ENCODE peak calls at places on chromosomes 4 and X, in eight cellular contexts. One of them, this sample, is unnamed.
A peak's percentile ranks its signal among the peaks of the same experiment; 100 is the strongest.

GRCh38 chr4:149793459-149793858 is 22.2 kb downstream of the IQCM start:
- DNase-seq in psoas muscle: no peak
- DNase-seq in pancreas: no peak
- DNase-seq in suprapubic skin: no peak
- DNase-seq in spleen: no peak
- DNase-seq in A549: no peak
- DNase-seq in upper lobe of left lung: no peak
- DNase-seq in tibial nerve: no peak
- DNase-seq in this sample: no peak

GRCh38 chrX:150411656-150412055 is 48.5 kb downstream of the MAMLD1 start:
- DNase-seq in suprapubic skin: no peak
- DNase-seq in pancreas: no peak
- DNase-seq in A549: no peak
- DNase-seq in spleen: no peak
- DNase-seq in tibial nerve: no peak
- DNase-seq in upper lobe of left lung: no peak
- DNase-seq in psoas muscle: no peak
- DNase-seq in this sample: no peak

GRCh38 chr4:159006202-159006601 is 96.7 kb upstream of the RAPGEF2 start:
- DNase-seq in psoas muscle: no peak
- DNase-seq in tibial nerve: no peak
- DNase-seq in pancreas: no peak
- DNase-seq in spleen: no peak
- DNase-seq in suprapubic skin: no peak
- DNase-seq in A549: peak; percentile 80
- DNase-seq in upper lobe of left lung: no peak
- DNase-seq in this sample: no peak

GRCh38 chr4:183504930-183505555 is at the start of gene ING2:
- DNase-seq in suprapubic skin: peak; percentile 82
- DNase-seq in psoas muscle: peak; percentile 67
- DNase-seq in upper lobe of left lung: peak; percentile 85
- DNase-seq in spleen: no peak
- DNase-seq in pancreas: peak; percentile 86
- DNase-seq in tibial nerve: peak; percentile 9
- DNase-seq in A549: peak; percentile 51
- DNase-seq in this sample: no peak

GRCh38 chr4:1035510-1035909 is 24.1 kb downstream of the FGFRL1 start:
- DNase-seq in psoas muscle: no peak
- DNase-seq in A549: no peak
- DNase-seq in suprapubic skin: no peak
- DNase-seq in tibial nerve: no peak
- DNase-seq in upper lobe of left lung: no peak
- DNase-seq in spleen: no peak
- DNase-seq in pancreas: no peak
- DNase-seq in this sample: no peak

GRCh38 chr4:152665691-152666410 is 13.9 kb downstream of the TMEM154 start:
- DNase-seq in A549: no peak
- DNase-seq in upper lobe of left lung: no peak
- DNase-seq in pancreas: no peak
- DNase-seq in suprapubic skin: no peak
- DNase-seq in tibial nerve: no peak
- DNase-seq in psoas muscle: no peak
- DNase-seq in spleen: no peak
- DNase-seq in this sample: no peak

GRCh38 chr4:8331567-8331955 is 62.0 kb downstream of the HTRA3 start:
- DNase-seq in suprapubic skin: peak; percentile 44
- DNase-seq in A549: no peak
- DNase-seq in psoas muscle: no peak
- DNase-seq in pancreas: no peak
- DNase-seq in tibial nerve: no peak
- DNase-seq in spleen: peak; percentile 34
- DNase-seq in upper lobe of left lung: no peak
- DNase-seq in this sample: no peak

GRCh38 chr4:150082241-150082640 is 4.0 kb downstream of the DCLK2 start:
- DNase-seq in A549: no peak
- DNase-seq in upper lobe of left lung: no peak
- DNase-seq in suprapubic skin: no peak
- DNase-seq in spleen: no peak
- DNase-seq in tibial nerve: no peak
- DNase-seq in psoas muscle: no peak
- DNase-seq in pancreas: no peak
- DNase-seq in this sample: no peak

GRCh38 chrX:9379697-9380551 is 84.9 kb upstream of the TBL1X start:
- DNase-seq in pancreas: no peak
- DNase-seq in A549: peak; percentile 75
- DNase-seq in suprapubic skin: no peak
- DNase-seq in psoas muscle: no peak
- DNase-seq in upper lobe of left lung: no peak
- DNase-seq in spleen: no peak
- DNase-seq in tibial nerve: no peak
- DNase-seq in this sample: no peak

GRCh38 chr4:118589471-118590055 is 95.6 kb upstream of the METTL14 start:
- DNase-seq in upper lobe of left lung: no peak
- DNase-seq in tibial nerve: no peak
- DNase-seq in suprapubic skin: no peak
- DNase-seq in pancreas: no peak
- DNase-seq in psoas muscle: no peak
- DNase-seq in spleen: no peak
- DNase-seq in A549: no peak
- DNase-seq in this sample: no peak

GRCh38 chr4:107654694-107655093 is 65.3 kb downstream of the PAPSS1 start:
- DNase-seq in psoas muscle: no peak
- DNase-seq in pancreas: no peak
- DNase-seq in tibial nerve: no peak
- DNase-seq in suprapubic skin: no peak
- DNase-seq in spleen: no peak
- DNase-seq in upper lobe of left lung: no peak
- DNase-seq in A549: peak; percentile 4
- DNase-seq in this sample: no peak

GRCh38 chr4:25859429-25860148 is 3.2 kb downstream of the SEL1L3 start:
- DNase-seq in tibial nerve: no peak
- DNase-seq in spleen: no peak
- DNase-seq in upper lobe of left lung: no peak
- DNase-seq in pancreas: no peak
- DNase-seq in psoas muscle: no peak
- DNase-seq in A549: no peak
- DNase-seq in suprapubic skin: no peak
- DNase-seq in this sample: peak; percentile 17

GRCh38 chr4:81030617-81031388 is at the start of gene BMP3:
- DNase-seq in suprapubic skin: no peak
- DNase-seq in tibial nerve: peak; percentile 15
- DNase-seq in A549: peak; percentile 1
- DNase-seq in psoas muscle: peak; percentile 54
- DNase-seq in upper lobe of left lung: peak; percentile 70
- DNase-seq in spleen: peak; percentile 73
- DNase-seq in pancreas: peak; percentile 68
- DNase-seq in this sample: no peak

GRCh38 chr4:47510036-47510435 is 25.0 kb downstream of the ATP10D start:
- DNase-seq in suprapubic skin: no peak
- DNase-seq in upper lobe of left lung: no peak
- DNase-seq in spleen: no peak
- DNase-seq in psoas muscle: no peak
- DNase-seq in pancreas: no peak
- DNase-seq in A549: no peak
- DNase-seq in tibial nerve: no peak
- DNase-seq in this sample: no peak

GRCh38 chr4:175999944-176000343 is 65.7 kb upstream of the WDR17 start:
- DNase-seq in A549: no peak
- DNase-seq in tibial nerve: no peak
- DNase-seq in psoas muscle: no peak
- DNase-seq in suprapubic skin: no peak
- DNase-seq in upper lobe of left lung: no peak
- DNase-seq in pancreas: no peak
- DNase-seq in spleen: no peak
- DNase-seq in this sample: no peak

GRCh38 chr4:159770969-159771368 is 668.1 kb downstream of the RAPGEF2 start:
- DNase-seq in tibial nerve: no peak
- DNase-seq in pancreas: no peak
- DNase-seq in psoas muscle: no peak
- DNase-seq in suprapubic skin: no peak
- DNase-seq in spleen: no peak
- DNase-seq in A549: no peak
- DNase-seq in upper lobe of left lung: no peak
- DNase-seq in this sample: no peak

GRCh38 chr4:6154875-6155274 is 45.5 kb downstream of the JAKMIP1 start:
- DNase-seq in tibial nerve: no peak
- DNase-seq in A549: no peak
- DNase-seq in pancreas: no peak
- DNase-seq in suprapubic skin: no peak
- DNase-seq in spleen: no peak
- DNase-seq in psoas muscle: no peak
- DNase-seq in upper lobe of left lung: no peak
- DNase-seq in this sample: no peak
- H3K4me1 ChIP-seq in tibial nerve: no peaks in the 10 kb centered on the region
- H3K4me1 ChIP-seq in A549: no peaks in the 10 kb centered on the region
- H3K4me1 ChIP-seq in pancreas: no peaks in the 10 kb centered on the region
- H3K4me1 ChIP-seq in suprapubic skin: no peaks in the 10 kb centered on the region
- H3K4me1 ChIP-seq in spleen: no peaks in the 10 kb centered on the region
- H3K4me1 ChIP-seq in psoas muscle: no peaks in the 10 kb centered on the region
- H3K4me1 ChIP-seq in upper lobe of left lung: no peaks in the 10 kb centered on the region
- H3K4me1 ChIP-seq in this sample: no peaks in the 10 kb centered on the region

GRCh38 chr4:13538427-13538973 is 5.8 kb downstream of the NKX3-2 start:
- DNase-seq in pancreas: peak; percentile 15
- DNase-seq in A549: no peak
- DNase-seq in spleen: no peak
- DNase-seq in suprapubic skin: no peak
- DNase-seq in upper lobe of left lung: no peak
- DNase-seq in tibial nerve: no peak
- DNase-seq in psoas muscle: no peak
- DNase-seq in this sample: no peak
- H3K4me3 ChIP-seq in pancreas: no peak overlapping the region
- H3K4me3 ChIP-seq in A549: no peak overlapping the region
- H3K4me3 ChIP-seq in spleen: no peak overlapping the region
- H3K4me3 ChIP-seq in suprapubic skin: peak overlapping the region; percentile 10
- H3K4me3 ChIP-seq in upper lobe of left lung: no peak overlapping the region
- H3K4me3 ChIP-seq in tibial nerve: no peak overlapping the region
- H3K4me3 ChIP-seq in psoas muscle: no peak overlapping the region
- H3K4me3 ChIP-seq in this sample: no peak overlapping the region

GRCh38 chr4:125551451-125551850 is 236.7 kb downstream of the FAT4 start:
- DNase-seq in pancreas: no peak
- DNase-seq in spleen: no peak
- DNase-seq in tibial nerve: no peak
- DNase-seq in upper lobe of left lung: no peak
- DNase-seq in A549: no peak
- DNase-seq in suprapubic skin: no peak
- DNase-seq in psoas muscle: no peak
- DNase-seq in this sample: no peak

GRCh38 chr4:125541836-125542235 is 227.1 kb downstream of the FAT4 start:
- DNase-seq in psoas muscle: no peak
- DNase-seq in A549: no peak
- DNase-seq in pancreas: no peak
- DNase-seq in tibial nerve: no peak
- DNase-seq in spleen: no peak
- DNase-seq in suprapubic skin: no peak
- DNase-seq in upper lobe of left lung: no peak
- DNase-seq in this sample: no peak

GRCh38 chr4:125550769-125551168 is 236.0 kb downstream of the FAT4 start:
- DNase-seq in A549: no peak
- DNase-seq in suprapubic skin: no peak
- DNase-seq in tibial nerve: no peak
- DNase-seq in pancreas: no peak
- DNase-seq in psoas muscle: no peak
- DNase-seq in spleen: no peak
- DNase-seq in upper lobe of left lung: no peak
- DNase-seq in this sample: no peak

GRCh38 chr4:125547842-125548241 is 233.1 kb downstream of the FAT4 start:
- DNase-seq in spleen: no peak
- DNase-seq in upper lobe of left lung: no peak
- DNase-seq in pancreas: no peak
- DNase-seq in suprapubic skin: no peak
- DNase-seq in A549: no peak
- DNase-seq in psoas muscle: no peak
- DNase-seq in tibial nerve: no peak
- DNase-seq in this sample: no peak

GRCh38 chr4:125546272-125546671 is 231.5 kb downstream of the FAT4 start:
- DNase-seq in psoas muscle: no peak
- DNase-seq in spleen: no peak
- DNase-seq in upper lobe of left lung: no peak
- DNase-seq in tibial nerve: no peak
- DNase-seq in pancreas: peak; percentile 30
- DNase-seq in A549: no peak
- DNase-seq in suprapubic skin: no peak
- DNase-seq in this sample: no peak
- H3K4me1 ChIP-seq in psoas muscle: no peaks in the 10 kb centered on the region
- H3K4me1 ChIP-seq in spleen: no peaks in the 10 kb centered on the region
- H3K4me1 ChIP-seq in upper lobe of left lung: no peaks in the 10 kb centered on the region
- H3K4me1 ChIP-seq in tibial nerve: no peaks in the 10 kb centered on the region
- H3K4me1 ChIP-seq in pancreas: no peaks in the 10 kb centered on the region
- H3K4me1 ChIP-seq in A549: no peaks in the 10 kb centered on the region
- H3K4me1 ChIP-seq in suprapubic skin: no peaks in the 10 kb centered on the region
- H3K4me1 ChIP-seq in this sample: no peaks in the 10 kb centered on the region

GRCh38 chr4:78065514-78066192 is 8.5 kb downstream of the FRAS1 start:
- DNase-seq in tibial nerve: no peak
- DNase-seq in A549: no peak
- DNase-seq in spleen: no peak
- DNase-seq in upper lobe of left lung: no peak
- DNase-seq in pancreas: no peak
- DNase-seq in suprapubic skin: no peak
- DNase-seq in psoas muscle: no peak
- DNase-seq in this sample: no peak
- H3K4me3 ChIP-seq in tibial nerve: no peak overlapping the region
- H3K4me3 ChIP-seq in A549: no peak overlapping the region
- H3K4me3 ChIP-seq in spleen: no peak overlapping the region
- H3K4me3 ChIP-seq in upper lobe of left lung: no peak overlapping the region
- H3K4me3 ChIP-seq in pancreas: no peak overlapping the region
- H3K4me3 ChIP-seq in suprapubic skin: no peak overlapping the region
- H3K4me3 ChIP-seq in psoas muscle: no peak overlapping the region
- H3K4me3 ChIP-seq in this sample: no peak overlapping the region

This sample was measured in CD8-positive, alpha-beta T cell.